ENCODE peak calls at places on chromosomes 11 and 22, in nine cellular contexts. U is glutamatergic neuron, J is mammary epithelial cell, E is psoas muscle, M is cardiac muscle cell, Q is GM20000, I is sigmoid colon, F is H9, H is mesothelial cell of epicardium. G is an unnamed sample.

GRCh38 chr22:43185860-43186261 is 1.1 kb downstream of the TTLL12 start:
- DNase-seq in U (no peak), E (peak; percentile 51), Q (no peak), I (peak; percentile 82), J (peak; percentile 23), M (peak; percentile 23), F (no peak), H (peak; percentile 54), G (peak; percentile 28)

GRCh38 chr11:116420770-116421528 is 351.8 kb downstream of the BUD13 start:
- DNase-seq in M (peak; percentile 11), F (no peak), H (no peak), E (no peak), U (no peak), I (peak; percentile 50), J (peak; percentile 72), Q (no peak), G (no peak)

GRCh38 chr22:30781271-30781875 is 86.7 kb downstream of the OSBP2 start:
- DNase-seq in Q (no peak), I (no peak), E (no peak), M (no peak), F (no peak), H (no peak), U (no peak), J (peak; percentile 81), G (no peak)

GRCh38 chr22:36365020-36365411 is 22.8 kb downstream of the MYH9 start:
- DNase-seq in J (peak; percentile 97), H (no peak), U (no peak), F (no peak), E (peak; percentile 67), Q (peak; percentile 71), I (peak; percentile 90), M (no peak), G (peak; percentile 95)

GRCh38 chr22:22870577-22871398 is 16.8 kb upstream of the IGLL5 start:
- DNase-seq in J (no peak), U (no peak), M (no peak), F (peak; percentile 49), Q (no peak), E (no peak), H (no peak), I (no peak), G (no peak)

GRCh38 chr22:46681010-46681409 is 57.0 kb downstream of the CERK start:
- DNase-seq in F (no peak), M (no peak), U (no peak), J (no peak), I (no peak), H (no peak), Q (peak; percentile 76), E (no peak), G (no peak)

GRCh38 chr11:61725632-61726280 is 26.7 kb upstream of the MYRF start:
- DNase-seq in J (peak; percentile 29), F (no peak), U (no peak), I (no peak), M (no peak), Q (no peak), E (no peak), H (no peak), G (peak; percentile 35)

GRCh38 chr11:72585762-72586590 is 88.2 kb downstream of the PDE2A start:
- DNase-seq in F (peak; percentile 85), E (no peak), U (peak; percentile 67), I (peak; percentile 85), M (peak; percentile 83), H (peak; percentile 75), J (peak; percentile 53), Q (peak; percentile 91), G (peak; percentile 62)

GRCh38 chr22:37443086-37443485 is 15.8 kb upstream of the ELFN2 start:
- DNase-seq in M (no peak), E (no peak), H (no peak), Q (no peak), I (no peak), U (no peak), F (no peak), J (no peak), G (no peak)

GRCh38 chr11:119101367-119101758 is 290 bp downstream of the DPAGT1 start:
- DNase-seq in E (no peak), F (peak; percentile 79), M (no peak), I (no peak), Q (peak; percentile 25), J (no peak), U (no peak), H (no peak), G (no peak)

GRCh38 chr11:119099707-119100106 is 1.9 kb downstream of the DPAGT1 start:
- DNase-seq in M (no peak), I (no peak), F (no peak), U (no peak), Q (no peak), J (no peak), E (no peak), H (no peak), G (no peak)

GRCh38 chr11:119100960-119101349 is 698 bp downstream of the DPAGT1 start:
- DNase-seq in U (no peak), J (no peak), H (no peak), M (no peak), F (no peak), E (no peak), Q (no peak), I (no peak), G (no peak)

GRCh38 chr11:119101759-119102423 is at the start of gene DPAGT1:
- DNase-seq in I (peak; percentile 97), E (peak; percentile 84), J (peak; percentile 97), U (peak; percentile 83), Q (peak; percentile 83), M (peak; percentile 95), H (peak; percentile 77), F (peak; percentile 97), G (peak; percentile 97)

DNA sequence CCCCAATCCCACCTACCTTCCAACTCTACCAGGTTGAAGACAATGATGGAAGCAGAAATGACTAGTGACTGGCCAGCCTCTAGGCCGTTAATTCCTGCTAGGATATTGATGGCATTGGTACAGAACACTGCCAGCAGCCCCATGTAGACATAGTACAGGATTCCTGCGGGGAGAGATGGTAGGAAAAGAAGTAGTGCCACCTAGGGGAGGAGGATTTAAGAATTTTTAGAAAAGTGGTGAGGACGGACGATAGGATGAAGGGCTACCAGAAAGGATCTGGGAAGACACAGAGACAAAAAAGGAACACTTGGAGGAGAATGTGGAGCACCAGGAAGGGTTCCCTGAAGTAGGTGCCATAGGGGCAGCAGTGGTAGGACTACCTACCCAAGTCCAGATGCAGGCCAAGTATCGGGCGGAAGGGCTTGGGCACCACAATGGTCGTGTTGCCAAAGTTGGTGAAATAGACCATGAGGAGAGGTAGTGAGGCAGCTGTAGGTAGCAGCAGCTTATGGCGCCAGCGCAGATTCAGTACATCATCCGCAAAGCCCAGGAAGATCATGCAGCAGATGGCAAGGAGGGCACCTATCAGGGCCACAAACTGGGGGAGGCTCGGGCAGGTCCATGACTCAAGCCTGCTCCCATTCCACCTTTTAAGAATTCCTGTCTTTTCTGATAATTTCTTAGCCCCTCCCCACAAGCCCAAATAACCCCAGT is 1.2 kb downstream of the DPAGT1 start:
- DNase-seq in F (no peak), U (no peak), J (peak; percentile 48), E (no peak), M (no peak), I (no peak), Q (no peak), H (no peak), G (peak; percentile 55)
- TF ChIP-seq CTCF in F (peak; percentile 56), U (no peak), J (peak; percentile 61), E (no peak), M (peak; percentile 54), I (no peak), Q (peak; percentile 15), H (no peak), G (peak; percentile 61)

DNA sequence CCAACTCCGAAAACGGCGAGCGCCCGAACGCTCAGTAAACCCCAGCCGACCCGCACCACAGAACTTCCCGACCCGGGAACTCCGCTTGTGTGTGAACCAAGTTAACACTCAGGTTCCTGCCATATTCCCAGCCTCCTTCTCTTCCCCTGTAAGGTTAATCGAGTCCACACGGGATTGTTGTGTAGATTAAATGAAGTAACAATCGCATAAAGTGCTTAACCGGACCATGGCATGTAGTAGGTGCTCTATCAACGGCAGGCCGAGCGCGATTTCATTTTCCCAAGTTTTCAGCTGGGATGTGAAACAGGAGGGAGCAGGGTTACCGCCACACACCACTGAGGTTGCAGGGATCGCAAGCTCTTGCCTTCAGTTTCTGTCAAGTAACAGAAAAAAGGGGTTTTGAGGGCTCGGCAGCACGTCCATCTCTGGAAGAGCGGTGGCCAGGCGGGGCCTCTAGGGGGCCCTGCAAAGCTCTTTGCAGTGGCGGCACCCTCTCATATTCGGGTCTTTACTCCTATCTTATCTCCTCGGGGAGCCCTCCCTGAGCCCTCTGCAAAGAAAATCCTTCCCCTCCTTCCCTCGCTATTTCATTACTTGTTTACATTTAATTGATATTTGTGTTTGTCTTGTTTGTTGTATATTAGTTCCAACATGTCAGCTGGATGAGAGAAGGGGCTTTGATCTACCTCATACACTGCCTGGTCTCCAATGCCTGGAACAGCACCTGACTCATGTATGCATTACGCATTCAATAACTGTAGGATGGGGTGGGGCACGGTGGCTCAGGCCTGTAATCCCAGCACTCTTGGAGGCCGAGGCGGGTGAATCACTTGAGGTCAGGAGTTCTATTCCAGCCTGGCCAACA is 792 bp upstream of the PLEKHA7 start:
- DNase-seq in U (peak; percentile 36), J (no peak), Q (peak; percentile 83), H (peak; percentile 47), F (peak; percentile 70), M (peak; percentile 56), E (no peak), I (peak; percentile 52), G (peak; percentile 23)
- TF ChIP-seq CTCF in U (peak; percentile 34), J (no peak), Q (peak; percentile 49), H (peak; percentile 31), F (peak; percentile 83), M (peak; percentile 56), E (peak; percentile 29), I (no peak), G (peak; percentile 34)

GRCh38 chr11:46826310-46827044 is 19.6 kb downstream of the CKAP5 start:
- DNase-seq in Q (peak; percentile 75), J (peak; percentile 77), E (peak; percentile 89), M (peak; percentile 93), U (peak; percentile 93), F (peak; percentile 90), I (peak; percentile 91), H (peak; percentile 79), G (peak; percentile 77)

GRCh38 chr11:46832511-46833214 is 13.4 kb downstream of the CKAP5 start:
- DNase-seq in Q (no peak), J (no peak), U (no peak), E (no peak), F (no peak), H (no peak), I (no peak), M (no peak), G (no peak)

DNA sequence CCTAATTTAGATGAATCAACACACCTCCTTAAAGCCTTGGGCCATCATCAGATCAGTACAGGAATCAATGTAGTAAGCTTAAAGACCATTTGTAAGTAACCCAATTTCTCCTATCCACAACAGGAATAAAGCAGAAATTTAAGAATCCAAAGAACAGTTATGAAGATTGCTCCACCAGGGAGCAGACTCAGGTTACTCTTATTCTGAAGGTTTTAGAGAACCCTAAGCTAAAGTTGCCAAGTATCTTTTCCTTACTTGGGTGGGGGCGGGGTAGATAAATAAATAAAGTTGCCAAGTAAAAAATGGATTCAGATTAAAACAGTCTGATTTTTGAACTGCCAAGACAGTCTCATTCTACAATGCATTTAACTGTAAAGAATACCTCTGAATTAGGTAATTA is 18.1 kb downstream of the CKAP5 start:
- DNase-seq in E (no peak), J (no peak), I (no peak), M (no peak), H (no peak), U (no peak), Q (no peak), F (no peak), G (peak; percentile 20)
- TF ChIP-seq CTCF in E (no peak), J (no peak), I (no peak), M (no peak), H (no peak), U (no peak), Q (no peak), F (no peak), G (no peak)

GRCh38 chr11:2208691-2209369 is 37.2 kb upstream of the TH start:
- DNase-seq in F (peak; percentile 45), H (peak; percentile 36), U (peak; percentile 18), M (no peak), Q (no peak), I (peak; percentile 62), E (no peak), J (peak; percentile 48), G (no peak)
- TF ChIP-seq CTCF in F (peak; percentile 31), H (no peak), U (no peak), M (no peak), Q (no peak), I (no peak), E (no peak), J (peak; percentile 41), G (no peak)